ENCODE peak calls at places on chromosomes 3 and 15, in four cellular contexts. I is nucleus accumbens, S is endothelial cell, H is WTC11. N is an unnamed sample.

GRCh38 chr15:93235926-93236781 is 147.1 kb upstream of the RGMA start:
- DNase-seq in I (no peak), S (no peak), H (no peak), N (peak)

GRCh38 chr3:66113542-66113941 is 74.8 kb upstream of the MAGI1 start:
- DNase-seq in I (no peak), S (no peak), H (no peak), N (no peak)

GRCh38 chr15:57797608-57798267 is 91.2 kb downstream of the POLR2M start:
- DNase-seq in I (no peak), S (no peak), H (no peak), N (no peak)

GRCh38 chr3:63791974-63792373 is 27.1 kb upstream of the C3orf49 start:
- DNase-seq in I (no peak), S (no peak), H (no peak), N (no peak)

GRCh38 chr3:9955067-9955502 is 2.9 kb upstream of the PRRT3 start:
- DNase-seq in I (no peak), S (no peak), H (peak), N (no peak)

GRCh38 chr15:76310470-76311070 is 699 bp downstream of the ETFA start:
- DNase-seq in I (no peak), S (no peak), H (no peak), N (peak)

GRCh38 chr3:43695443-43695842 is 4.7 kb downstream of the ABHD5 start:
- DNase-seq in I (no peak), S (no peak), H (no peak), N (no peak)

GRCh38 chr3:125054436-125055164 is 1.2 kb downstream of the HEG1 start:
- DNase-seq in I (no peak), S (no peak), H (no peak), N (peak)

GRCh38 chr3:126418661-126419131 is 24.0 kb downstream of the CFAP100 start:
- DNase-seq in I (no peak), S (no peak), H (no peak), N (no peak)

GRCh38 chr15:82040862-82041261 is 5.0 kb downstream of the MEX3B start:
- DNase-seq in I (no peak), S (no peak), H (peak), N (no peak)

GRCh38 chr3:124202754-124203153 is 210.8 kb upstream of the ROPN1 start:
- DNase-seq in I (no peak), S (no peak), H (no peak), N (peak)

GRCh38 chr15:52730163-52730562 is 51.0 kb upstream of the ATOSA start:
- DNase-seq in I (no peak), S (no peak), H (no peak), N (no peak)

GRCh38 chr3:119194237-119195150 is 21.1 kb downstream of the UPK1B start:
- DNase-seq in I (no peak), S (no peak), H (no peak), N (no peak)

GRCh38 chr3:23183731-23184130 is 19.4 kb upstream of the UBE2E2 start:
- DNase-seq in I (no peak), S (peak), H (peak), N (peak)

GRCh38 chr3:173737167-173737808 is 339.7 kb downstream of the NLGN1 start:
- DNase-seq in I (no peak), S (no peak), H (no peak), N (no peak)

GRCh38 chr15:90388462-90389182 is 580 bp downstream of the IQGAP1 start:
- DNase-seq in I (no peak), S (peak), H (peak), N (no peak)

GRCh38 chr15:68373028-68373427 is 58.9 kb downstream of the ITGA11 start:
- DNase-seq in I (no peak), S (no peak), H (no peak), N (no peak)

GRCh38 chr3:72744330-72744729 is 103.9 kb downstream of the SHQ1 start:
- DNase-seq in I (no peak), S (no peak), H (no peak), N (no peak)

GRCh38 chr3:86797946-86798345 is 193.0 kb downstream of the VGLL3 start:
- DNase-seq in I (no peak), S (no peak), H (no peak), N (no peak)

GRCh38 chr3:122993573-122993972 is 34.0 kb downstream of the SEMA5B start:
- DNase-seq in I (peak), S (no peak), H (no peak), N (no peak)

GRCh38 chr3:131796558-131796957 is 238.3 kb downstream of the CPNE4 start:
- DNase-seq in I (peak), S (no peak), H (peak), N (peak)

GRCh38 chr3:63979093-63979492 is 44.2 kb downstream of the PSMD6 start:
- DNase-seq in I (no peak), S (no peak), H (no peak), N (no peak)

GRCh38 chr3:157347577-157348303 is 88.9 kb upstream of the PTX3 start:
- DNase-seq in I (no peak), S (peak), H (peak), N (no peak)

GRCh38 chr15:44537728-44538240 is 837 bp downstream of the EIF3J start:
- DNase-seq in I (no peak), S (no peak), H (no peak), N (no peak)

GRCh38 chr3:183766745-183767606 is 58.4 kb downstream of the MAP6D1 start:
- DNase-seq in I (peak), S (peak), H (peak), N (peak)

GRCh38 chr3:159131376-159131775 is 329.5 kb downstream of the MFSD1 start:
- DNase-seq in I (no peak), S (no peak), H (no peak), N (no peak)

GRCh38 chr3:125683067-125683844 is 88.0 kb upstream of the OSBPL11 start:
- DNase-seq in I (peak), S (no peak), H (no peak), N (peak)

GRCh38 chr3:48584836-48585235 is 10.3 kb downstream of the COL7A1 start:
- DNase-seq in I (no peak), S (no peak), H (no peak), N (no peak)

GRCh38 chr3:197466586-197467399 is 89.0 kb downstream of the BDH1 start:
- DNase-seq in I (peak), S (no peak), H (no peak), N (no peak)

GRCh38 chr3:182837855-182838454 is 44.7 kb downstream of the ATP11B start:
- DNase-seq in I (no peak), S (no peak), H (no peak), N (no peak)

GRCh38 chr3:185317674-185318073 is 45.3 kb upstream of the MAP3K13 start:
- DNase-seq in I (no peak), S (no peak), H (no peak), N (no peak)